ENCODE peak calls at places on chromosomes 16 and 17, in eight cellular contexts. One of them, this sample, is unnamed.

GRCh38 chr17:9672691-9673090 is 27.4 kb downstream of the USP43 start:
- DNase-seq in transverse colon: no peak
- DNase-seq in fibroblast of the aortic adventitia: no peak
- DNase-seq in uterus: no peak
- DNase-seq in cardiac fibroblast: no peak
- DNase-seq in upper lobe of left lung: no peak
- DNase-seq in lung: no peak
- DNase-seq in fibroblast of mammary gland: no peak
- DNase-seq in this sample: no peak

GRCh38 chr16:23666919-23667659 is 11.6 kb upstream of the PLK1 start:
- DNase-seq in transverse colon: no peak
- DNase-seq in fibroblast of the aortic adventitia: no peak
- DNase-seq in uterus: no peak
- DNase-seq in cardiac fibroblast: no peak
- DNase-seq in upper lobe of left lung: peak; percentile 19
- DNase-seq in lung: no peak
- DNase-seq in fibroblast of mammary gland: no peak
- DNase-seq in this sample: no peak

GRCh38 chr17:65674246-65675045 is 113.0 kb upstream of the AXIN2 start:
- DNase-seq in transverse colon: no peak
- DNase-seq in fibroblast of the aortic adventitia: peak; percentile 55
- DNase-seq in uterus: no peak
- DNase-seq in cardiac fibroblast: peak; percentile 73
- DNase-seq in upper lobe of left lung: no peak
- DNase-seq in lung: no peak
- DNase-seq in fibroblast of mammary gland: no peak
- DNase-seq in this sample: no peak

GRCh38 chr17:60231691-60232090 is 81.9 kb downstream of the CA4 start:
- DNase-seq in transverse colon: no peak
- DNase-seq in fibroblast of the aortic adventitia: peak; percentile 42
- DNase-seq in uterus: no peak
- DNase-seq in cardiac fibroblast: peak; percentile 19
- DNase-seq in upper lobe of left lung: no peak
- DNase-seq in lung: no peak
- DNase-seq in fibroblast of mammary gland: peak; percentile 73
- DNase-seq in this sample: peak; percentile 38

GRCh38 chr16:14641877-14642276 is 9.1 kb downstream of the BFAR start:
- DNase-seq in transverse colon: no peak
- DNase-seq in fibroblast of the aortic adventitia: no peak
- DNase-seq in uterus: no peak
- DNase-seq in cardiac fibroblast: no peak
- DNase-seq in upper lobe of left lung: no peak
- DNase-seq in lung: no peak
- DNase-seq in fibroblast of mammary gland: no peak
- DNase-seq in this sample: no peak

GRCh38 chr16:29806096-29806579 is at the start of gene MAZ:
- DNase-seq in transverse colon: no peak
- DNase-seq in fibroblast of the aortic adventitia: no peak
- DNase-seq in uterus: no peak
- DNase-seq in cardiac fibroblast: no peak
- DNase-seq in upper lobe of left lung: peak; percentile 95
- DNase-seq in lung: no peak
- DNase-seq in fibroblast of mammary gland: peak; percentile 92
- DNase-seq in this sample: peak; percentile 72

GRCh38 chr17:29251969-29252866 is 5.6 kb downstream of the CRYBA1 start:
- DNase-seq in transverse colon: no peak
- DNase-seq in fibroblast of the aortic adventitia: peak; percentile 62
- DNase-seq in uterus: no peak
- DNase-seq in cardiac fibroblast: peak; percentile 67
- DNase-seq in upper lobe of left lung: no peak
- DNase-seq in lung: no peak
- DNase-seq in fibroblast of mammary gland: peak; percentile 60
- DNase-seq in this sample: no peak

GRCh38 chr16:16067127-16067526 is 117.7 kb downstream of the ABCC1 start:
- DNase-seq in transverse colon: peak; percentile 18
- DNase-seq in fibroblast of the aortic adventitia: peak; percentile 8
- DNase-seq in uterus: no peak
- DNase-seq in cardiac fibroblast: no peak
- DNase-seq in upper lobe of left lung: no peak
- DNase-seq in lung: no peak
- DNase-seq in fibroblast of mammary gland: no peak
- DNase-seq in this sample: no peak

GRCh38 chr17:45108051-45108450 is 24.3 kb downstream of the PLCD3 start:
- DNase-seq in transverse colon: no peak
- DNase-seq in fibroblast of the aortic adventitia: no peak
- DNase-seq in uterus: no peak
- DNase-seq in cardiac fibroblast: no peak
- DNase-seq in upper lobe of left lung: no peak
- DNase-seq in lung: no peak
- DNase-seq in fibroblast of mammary gland: no peak
- DNase-seq in this sample: no peak

GRCh38 chr16:58426095-58426494 is 33.8 kb downstream of the GINS3 start:
- DNase-seq in transverse colon: peak; percentile 16
- DNase-seq in fibroblast of the aortic adventitia: no peak
- DNase-seq in uterus: no peak
- DNase-seq in cardiac fibroblast: no peak
- DNase-seq in upper lobe of left lung: no peak
- DNase-seq in lung: no peak
- DNase-seq in fibroblast of mammary gland: no peak
- DNase-seq in this sample: no peak

GRCh38 chr17:42809250-42809649 is 10.6 kb downstream of the CNTD1 start:
- DNase-seq in transverse colon: no peak
- DNase-seq in fibroblast of the aortic adventitia: peak; percentile 85
- DNase-seq in uterus: peak; percentile 37
- DNase-seq in cardiac fibroblast: peak; percentile 83
- DNase-seq in upper lobe of left lung: no peak
- DNase-seq in lung: no peak
- DNase-seq in fibroblast of mammary gland: peak; percentile 93
- DNase-seq in this sample: peak; percentile 74

GRCh38 chr17:9146064-9146463 is 124.8 kb downstream of the NTN1 start:
- DNase-seq in transverse colon: no peak
- DNase-seq in fibroblast of the aortic adventitia: no peak
- DNase-seq in uterus: no peak
- DNase-seq in cardiac fibroblast: no peak
- DNase-seq in upper lobe of left lung: no peak
- DNase-seq in lung: no peak
- DNase-seq in fibroblast of mammary gland: no peak
- DNase-seq in this sample: peak; percentile 47

GRCh38 chr17:10075919-10076318 is 122.5 kb downstream of the GAS7 start:
- DNase-seq in transverse colon: no peak
- DNase-seq in fibroblast of the aortic adventitia: no peak
- DNase-seq in uterus: no peak
- DNase-seq in cardiac fibroblast: no peak
- DNase-seq in upper lobe of left lung: no peak
- DNase-seq in lung: no peak
- DNase-seq in fibroblast of mammary gland: no peak
- DNase-seq in this sample: no peak

GRCh38 chr17:30524847-30525246 is 47.6 kb downstream of the GOSR1 start:
- DNase-seq in transverse colon: no peak
- DNase-seq in fibroblast of the aortic adventitia: peak; percentile 51
- DNase-seq in uterus: no peak
- DNase-seq in cardiac fibroblast: peak; percentile 17
- DNase-seq in upper lobe of left lung: no peak
- DNase-seq in lung: no peak
- DNase-seq in fibroblast of mammary gland: no peak
- DNase-seq in this sample: no peak

GRCh38 chr16:24609740-24610420 is 70.5 kb downstream of the RBBP6 start:
- DNase-seq in transverse colon: peak; percentile 42
- DNase-seq in fibroblast of the aortic adventitia: peak; percentile 68
- DNase-seq in uterus: peak; percentile 60
- DNase-seq in cardiac fibroblast: peak; percentile 73
- DNase-seq in upper lobe of left lung: no peak
- DNase-seq in lung: peak; percentile 65
- DNase-seq in fibroblast of mammary gland: peak; percentile 55
- DNase-seq in this sample: peak; percentile 41

GRCh38 chr17:17354560-17355357 is 51.6 kb downstream of the NT5M start:
- DNase-seq in transverse colon: peak; percentile 68
- DNase-seq in fibroblast of the aortic adventitia: peak; percentile 70
- DNase-seq in uterus: peak; percentile 65
- DNase-seq in cardiac fibroblast: peak; percentile 78
- DNase-seq in upper lobe of left lung: no peak
- DNase-seq in lung: peak; percentile 75
- DNase-seq in fibroblast of mammary gland: peak; percentile 62
- DNase-seq in this sample: peak; percentile 49
- TF ChIP-seq CTCF in transverse colon: peak; percentile 93
- TF ChIP-seq CTCF in fibroblast of the aortic adventitia: peak; percentile 77
- TF ChIP-seq CTCF in uterus: peak; percentile 89
- TF ChIP-seq CTCF in cardiac fibroblast: peak; percentile 79
- TF ChIP-seq CTCF in upper lobe of left lung: peak; percentile 86
- TF ChIP-seq CTCF in lung: peak; percentile 76
- TF ChIP-seq CTCF in fibroblast of mammary gland: peak; percentile 75
- TF ChIP-seq CTCF in this sample: peak; percentile 89

GRCh38 chr17:83055911-83056582 is 23.4 kb upstream of the METRNL start:
- DNase-seq in transverse colon: no peak
- DNase-seq in fibroblast of the aortic adventitia: peak; percentile 76
- DNase-seq in uterus: peak; percentile 45
- DNase-seq in cardiac fibroblast: peak; percentile 52
- DNase-seq in upper lobe of left lung: no peak
- DNase-seq in lung: no peak
- DNase-seq in fibroblast of mammary gland: peak; percentile 91
- DNase-seq in this sample: peak; percentile 82
- H3K4me3 ChIP-seq in transverse colon: no peak overlapping the region
- H3K4me3 ChIP-seq in fibroblast of the aortic adventitia: no peak overlapping the region
- H3K4me3 ChIP-seq in uterus: no peak overlapping the region
- H3K4me3 ChIP-seq in cardiac fibroblast: no peak overlapping the region
- H3K4me3 ChIP-seq in upper lobe of left lung: no peak overlapping the region
- H3K4me3 ChIP-seq in lung: no peak overlapping the region
- H3K4me3 ChIP-seq in fibroblast of mammary gland: peak overlapping the region; percentile 20
- H3K4me3 ChIP-seq in this sample: no peak overlapping the region

GRCh38 chr16:81779540-81780320 is 639 bp downstream of the PLCG2 start:
- DNase-seq in transverse colon: peak; percentile 50
- DNase-seq in fibroblast of the aortic adventitia: no peak
- DNase-seq in uterus: no peak
- DNase-seq in cardiac fibroblast: no peak
- DNase-seq in upper lobe of left lung: no peak
- DNase-seq in lung: peak; percentile 51
- DNase-seq in fibroblast of mammary gland: no peak
- DNase-seq in this sample: no peak
- TF ChIP-seq CTCF in transverse colon: no peak
- TF ChIP-seq CTCF in fibroblast of the aortic adventitia: no peak
- TF ChIP-seq CTCF in uterus: no peak
- TF ChIP-seq CTCF in cardiac fibroblast: no peak
- TF ChIP-seq CTCF in upper lobe of left lung: no peak
- TF ChIP-seq CTCF in lung: no peak
- TF ChIP-seq CTCF in fibroblast of mammary gland: no peak
- TF ChIP-seq CTCF in this sample: no peak

GRCh38 chr16:75148311-75149195 is at the start of gene ZFP1:
- DNase-seq in transverse colon: peak; percentile 96
- DNase-seq in fibroblast of the aortic adventitia: peak; percentile 92
- DNase-seq in uterus: peak; percentile 96
- DNase-seq in cardiac fibroblast: peak; percentile 94
- DNase-seq in upper lobe of left lung: peak; percentile 98
- DNase-seq in lung: peak; percentile 95
- DNase-seq in fibroblast of mammary gland: peak; percentile 88
- DNase-seq in this sample: peak; percentile 73
- H3K4me3 ChIP-seq in transverse colon: peak within 1 kb of the TSS; percentile 86
- H3K4me3 ChIP-seq in fibroblast of the aortic adventitia: peak within 1 kb of the TSS; percentile 97
- H3K4me3 ChIP-seq in uterus: peak within 1 kb of the TSS; percentile 95
- H3K4me3 ChIP-seq in cardiac fibroblast: peak within 1 kb of the TSS; percentile 97
- H3K4me3 ChIP-seq in upper lobe of left lung: peak within 1 kb of the TSS; percentile 99
- H3K4me3 ChIP-seq in lung: peak within 1 kb of the TSS; percentile 100
- H3K4me3 ChIP-seq in fibroblast of mammary gland: peak within 1 kb of the TSS; percentile 95
- H3K4me3 ChIP-seq in this sample: peak within 1 kb of the TSS; percentile 98

GRCh38 chr17:68531252-68531651 is 19.0 kb downstream of the PRKAR1A start:
- DNase-seq in transverse colon: no peak
- DNase-seq in fibroblast of the aortic adventitia: no peak
- DNase-seq in uterus: no peak
- DNase-seq in cardiac fibroblast: no peak
- DNase-seq in upper lobe of left lung: no peak
- DNase-seq in lung: no peak
- DNase-seq in fibroblast of mammary gland: no peak
- DNase-seq in this sample: no peak

GRCh38 chr17:68532826-68533225 is 20.6 kb downstream of the PRKAR1A start:
- DNase-seq in transverse colon: no peak
- DNase-seq in fibroblast of the aortic adventitia: no peak
- DNase-seq in uterus: no peak
- DNase-seq in cardiac fibroblast: no peak
- DNase-seq in upper lobe of left lung: no peak
- DNase-seq in lung: no peak
- DNase-seq in fibroblast of mammary gland: no peak
- DNase-seq in this sample: no peak

GRCh38 chr17:68534714-68535113 is 22.5 kb downstream of the PRKAR1A start:
- DNase-seq in transverse colon: no peak
- DNase-seq in fibroblast of the aortic adventitia: no peak
- DNase-seq in uterus: no peak
- DNase-seq in cardiac fibroblast: no peak
- DNase-seq in upper lobe of left lung: no peak
- DNase-seq in lung: no peak
- DNase-seq in fibroblast of mammary gland: peak; percentile 47
- DNase-seq in this sample: no peak

GRCh38 chr17:68535903-68536302 is 23.7 kb downstream of the PRKAR1A start:
- DNase-seq in transverse colon: no peak
- DNase-seq in fibroblast of the aortic adventitia: no peak
- DNase-seq in uterus: no peak
- DNase-seq in cardiac fibroblast: no peak
- DNase-seq in upper lobe of left lung: no peak
- DNase-seq in lung: no peak
- DNase-seq in fibroblast of mammary gland: no peak
- DNase-seq in this sample: no peak

DNA sequence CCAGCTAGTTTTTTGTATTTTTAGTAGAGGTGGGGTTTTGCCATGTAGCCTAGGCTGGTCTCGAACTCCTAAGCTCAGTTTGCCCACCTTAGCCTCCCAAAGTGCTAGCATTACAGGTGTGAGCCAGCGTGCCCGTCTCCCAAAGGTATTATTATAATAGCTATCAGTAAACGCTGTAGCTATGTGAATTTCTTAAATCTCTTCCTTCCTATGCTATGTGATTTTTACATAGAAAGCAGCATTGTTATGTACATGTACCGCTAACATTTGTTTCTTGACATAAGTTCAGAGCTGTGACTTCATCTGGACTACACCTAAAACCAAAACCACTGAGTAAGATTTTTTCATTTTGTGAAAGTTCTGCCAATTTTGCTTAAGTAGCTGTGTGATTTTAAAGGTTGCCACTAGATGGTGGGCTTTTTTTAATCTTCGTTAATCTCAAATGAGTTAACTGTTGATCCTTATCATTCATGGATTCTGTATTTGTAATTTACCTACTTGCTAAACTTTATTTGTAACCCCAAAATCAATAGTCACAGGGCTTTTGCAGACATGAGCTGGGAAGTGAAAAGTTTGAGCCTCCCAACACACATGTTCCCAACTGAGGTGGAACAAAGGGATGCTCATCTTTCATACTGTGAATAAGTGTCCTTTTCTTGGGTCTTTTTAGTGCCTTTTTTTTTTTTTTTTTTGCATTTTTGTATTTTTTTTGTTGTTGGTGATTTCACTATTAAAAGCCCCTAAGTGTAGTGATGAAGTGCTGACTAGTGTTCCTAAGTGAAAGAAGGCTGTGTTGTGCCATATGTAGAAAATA is 21.9 kb downstream of the PRKAR1A start:
- DNase-seq in transverse colon: no peak
- DNase-seq in fibroblast of the aortic adventitia: peak; percentile 90
- DNase-seq in uterus: no peak
- DNase-seq in cardiac fibroblast: peak; percentile 54
- DNase-seq in upper lobe of left lung: no peak
- DNase-seq in lung: no peak
- DNase-seq in fibroblast of mammary gland: peak; percentile 89
- DNase-seq in this sample: peak; percentile 31
- TF ChIP-seq CTCF in transverse colon: peak; percentile 18
- TF ChIP-seq CTCF in fibroblast of the aortic adventitia: peak; percentile 53
- TF ChIP-seq CTCF in uterus: peak; percentile 43
- TF ChIP-seq CTCF in cardiac fibroblast: peak; percentile 25
- TF ChIP-seq CTCF in upper lobe of left lung: no peak
- TF ChIP-seq CTCF in lung: no peak
- TF ChIP-seq CTCF in fibroblast of mammary gland: peak; percentile 59
- TF ChIP-seq CTCF in this sample: no peak

GRCh38 chr16:87393680-87394055 is 1.5 kb downstream of the MAP1LC3B start:
- DNase-seq in transverse colon: no peak
- DNase-seq in fibroblast of the aortic adventitia: no peak
- DNase-seq in uterus: no peak
- DNase-seq in cardiac fibroblast: no peak
- DNase-seq in upper lobe of left lung: no peak
- DNase-seq in lung: no peak
- DNase-seq in fibroblast of mammary gland: no peak
- DNase-seq in this sample: no peak
- H3K4me3 ChIP-seq in transverse colon: peak overlapping the region; percentile 96
- H3K4me3 ChIP-seq in fibroblast of the aortic adventitia: peak overlapping the region; percentile 97
- H3K4me3 ChIP-seq in uterus: peak overlapping the region; percentile 77
- H3K4me3 ChIP-seq in cardiac fibroblast: peak overlapping the region; percentile 92
- H3K4me3 ChIP-seq in upper lobe of left lung: peak overlapping the region; percentile 75
- H3K4me3 ChIP-seq in lung: no peak overlapping the region
- H3K4me3 ChIP-seq in fibroblast of mammary gland: peak overlapping the region; percentile 85
- H3K4me3 ChIP-seq in this sample: peak overlapping the region; percentile 67